ENCODE peak calls at places on chromosome 20, in six cellular contexts. L, E, T, Z, F and D are unnamed samples.

GRCh38 chr20:48656661-48657211 is 171.1 kb downstream of the PREX1 start:
- DNase-seq in E (no peak), F (no peak), T (no peak), Z (no peak), L (peak; percentile 91), D (peak; percentile 95)

GRCh38 chr20:53647286-53647821 is 53.7 kb upstream of the ZNF217 start:
- DNase-seq in L (no peak), T (no peak), E (no peak), Z (no peak), F (no peak), D (no peak)

GRCh38 chr20:44019638-44020335 is 105.1 kb downstream of the TOX2 start:
- DNase-seq in L (no peak), E (no peak), F (no peak), T (no peak), Z (peak; percentile 56), D (no peak)

GRCh38 chr20:34581341-34582189 is 23.0 kb downstream of the MAP1LC3A start:
- DNase-seq in E (no peak), T (no peak), F (no peak), Z (peak; percentile 75), L (no peak), D (no peak)

GRCh38 chr20:2307136-2307535 is 11.3 kb downstream of the TGM3 start:
- DNase-seq in F (no peak), L (no peak), Z (no peak), E (no peak), T (no peak), D (no peak)

GRCh38 chr20:46827718-46828458 is 66.8 kb upstream of the EYA2 start:
- DNase-seq in L (no peak), T (no peak), Z (no peak), F (no peak), E (no peak), D (no peak)

GRCh38 chr20:346640-347316 is at the start of gene NRSN2:
- DNase-seq in F (no peak), T (no peak), L (peak; percentile 49), Z (peak; percentile 64), E (peak; percentile 11), D (peak; percentile 73)

GRCh38 chr20:43040427-43040826 is 149.3 kb downstream of the PTPRT start:
- DNase-seq in T (peak; percentile 0), L (no peak), E (no peak), Z (no peak), F (no peak), D (no peak)

GRCh38 chr20:13312300-13312699 is 91.2 kb downstream of the ISM1 start:
- DNase-seq in F (no peak), E (no peak), L (no peak), Z (no peak), T (no peak), D (no peak)

GRCh38 chr20:63246490-63247284 is 7.6 kb downstream of the NKAIN4 start:
- DNase-seq in E (no peak), Z (no peak), F (no peak), T (no peak), L (no peak), D (no peak)

GRCh38 chr20:4227085-4227821 is 211.9 kb upstream of the RNF24 start:
- DNase-seq in E (no peak), L (no peak), F (no peak), Z (peak; percentile 47), T (peak; percentile 29), D (no peak)

GRCh38 chr20:46151936-46152335 is 33.8 kb downstream of the CD40 start:
- DNase-seq in Z (no peak), L (no peak), F (no peak), E (no peak), T (peak; percentile 3), D (no peak)

GRCh38 chr20:13930246-13930645 is 60.2 kb downstream of the SEL1L2 start:
- DNase-seq in F (no peak), E (no peak), T (no peak), L (no peak), Z (no peak), D (no peak)

GRCh38 chr20:62581806-62582205 is 60.5 kb upstream of the SLCO4A1 start:
- DNase-seq in E (no peak), Z (no peak), F (no peak), L (no peak), T (no peak), D (no peak)

GRCh38 chr20:17197041-17197440 is 29.8 kb upstream of the PCSK2 start:
- DNase-seq in T (no peak), F (no peak), E (no peak), L (no peak), Z (no peak), D (no peak)

GRCh38 chr20:3820901-3821727 is 767 bp downstream of the AP5S1 start:
- DNase-seq in L (no peak), F (no peak), E (no peak), Z (no peak), T (no peak), D (no peak)

GRCh38 chr20:39106791-39107190 is 144.6 kb downstream of the DHX35 start:
- DNase-seq in T (no peak), F (no peak), L (no peak), Z (no peak), E (no peak), D (no peak)

GRCh38 chr20:50628326-50628725 is 63.0 kb downstream of the RIPOR3 start:
- DNase-seq in Z (no peak), E (no peak), L (no peak), F (no peak), T (no peak), D (no peak)

GRCh38 chr20:50558483-50558925 is 48.3 kb downstream of the PTPN1 start:
- DNase-seq in E (no peak), T (no peak), F (no peak), Z (peak; percentile 49), L (no peak), D (no peak)

GRCh38 chr20:23445596-23446217 is 6.2 kb downstream of the CSTL1 start:
- DNase-seq in Z (peak; percentile 46), L (no peak), T (no peak), F (no peak), E (no peak), D (no peak)

GRCh38 chr20:63178889-63179751 is 36.8 kb downstream of the YTHDF1 start:
- DNase-seq in Z (no peak), E (no peak), T (peak; percentile 19), F (peak; percentile 43), L (peak; percentile 62), D (peak; percentile 47)

GRCh38 chr20:63978319-63979220 is 872 bp downstream of the SAMD10 start:
- DNase-seq in T (peak; percentile 44), L (no peak), F (no peak), E (no peak), Z (no peak), D (no peak)

GRCh38 chr20:2752631-2753455 is 47.6 kb downstream of the CPXM1 start:
- DNase-seq in T (peak; percentile 30), F (no peak), Z (peak; percentile 33), L (no peak), E (no peak), D (no peak)

GRCh38 chr20:8424010-8424409 is 291.9 kb downstream of the PLCB1 start:
- DNase-seq in Z (peak; percentile 78), T (no peak), F (no peak), L (no peak), E (no peak), D (no peak)

GRCh38 chr20:48052492-48052870 is 267.2 kb upstream of the SULF2 start:
- DNase-seq in F (no peak), T (no peak), Z (peak; percentile 35), L (no peak), E (no peak), D (no peak)

GRCh38 chr20:48421547-48421946 is 406.3 kb downstream of the PREX1 start:
- DNase-seq in Z (no peak), E (no peak), T (no peak), L (no peak), F (no peak), D (no peak)

GRCh38 chr20:13953227-13953626 is 37.2 kb downstream of the SEL1L2 start:
- DNase-seq in F (no peak), Z (no peak), T (no peak), E (no peak), L (no peak), D (no peak)

GRCh38 chr20:52954849-52955248 is 17.3 kb upstream of the TSHZ2 start:
- DNase-seq in L (no peak), F (no peak), Z (no peak), E (no peak), T (no peak), D (no peak)

GRCh38 chr20:23200914-23201313 is 114.8 kb upstream of the CD93 start:
- DNase-seq in L (no peak), T (peak; percentile 13), E (no peak), Z (no peak), F (no peak), D (no peak)

GRCh38 chr20:51573576-51574243 is 31.2 kb upstream of the NFATC2 start:
- DNase-seq in F (no peak), T (no peak), Z (peak; percentile 76), E (no peak), L (no peak), D (no peak)

GRCh38 chr20:1327827-1328679 is 886 bp downstream of the SDCBP2 start:
- DNase-seq in L (no peak), E (no peak), Z (no peak), T (no peak), F (no peak), D (no peak)